ENCODE peak calls at places on chromosomes 3 and 15, in ten cellular contexts. E is stimulated activated CD8-positive, alpha-beta memory T cell treated with anti-CD3 and anti-CD28 coated beads, Interleukin-7, amount 100 ng/mL, for 48 hours; D is G401; C is K562; L is B cell; K is SW480; W is effector CD4-positive, alpha-beta T cell; V is COR-L47; A is Calu3; R is IMR-90. P is an unnamed sample.

GRCh38 chr15:83516935-83517334 is 69.8 kb downstream of the SH3GL3 start:
- DNase-seq in D (no peak), W (no peak), V (no peak), L (no peak), K (no peak), R (peak; percentile 13), E (no peak), A (no peak), C (peak; percentile 27), P (no peak)

GRCh38 chr3:38644016-38644661 is 5.3 kb downstream of the SCN5A start:
- DNase-seq in C (no peak), W (no peak), V (no peak), L (no peak), E (no peak), K (no peak), D (no peak), R (no peak), A (no peak), P (no peak)

GRCh38 chr3:179933872-179934271 is 102.9 kb downstream of the PEX5L start:
- DNase-seq in D (no peak), A (no peak), L (no peak), V (no peak), K (no peak), E (no peak), R (no peak), W (no peak), C (no peak), P (no peak)

GRCh38 chr3:178455966-178456365 is 80.3 kb upstream of the KCNMB2 start:
- DNase-seq in W (no peak), L (no peak), D (no peak), R (no peak), A (no peak), K (no peak), V (no peak), C (no peak), E (no peak), P (no peak)

GRCh38 chr3:10945683-10946287 is 46.8 kb upstream of the SLC6A1 start:
- DNase-seq in W (peak; percentile 31), R (peak; percentile 25), D (peak; percentile 45), V (peak; percentile 7), K (peak; percentile 7), E (no peak), L (peak; percentile 61), A (peak; percentile 70), C (peak; percentile 79), P (peak; percentile 18)

GRCh38 chr3:10223676-10224639 is 24.3 kb upstream of the TATDN2 start:
- DNase-seq in L (peak; percentile 68), R (no peak), D (no peak), K (peak; percentile 16), C (no peak), A (peak; percentile 18), E (no peak), V (no peak), W (peak; percentile 18), P (peak; percentile 16)

GRCh38 chr15:44536298-44536961 is 517 bp upstream of the EIF3J start:
- DNase-seq in A (peak; percentile 82), V (peak; percentile 95), L (no peak), C (peak; percentile 86), W (no peak), R (peak; percentile 68), E (no peak), D (peak; percentile 86), K (peak; percentile 90), P (no peak)

GRCh38 chr3:43785551-43785950 is 94.8 kb downstream of the ABHD5 start:
- DNase-seq in E (no peak), D (no peak), C (no peak), R (peak; percentile 35), W (no peak), L (no peak), A (no peak), K (no peak), V (no peak), P (no peak)

GRCh38 chr3:14784087-14784596 is 34.6 kb upstream of the FGD5 start:
- DNase-seq in K (no peak), E (no peak), D (no peak), R (no peak), V (peak; percentile 6), L (no peak), C (no peak), W (no peak), A (no peak), P (no peak)

GRCh38 chr3:195705081-195705991 is 15.4 kb upstream of the MUC20 start:
- DNase-seq in E (no peak), A (no peak), K (no peak), W (no peak), V (no peak), D (no peak), L (no peak), R (no peak), C (no peak), P (no peak)

P was measured in T-cell.